ENCODE peak calls at places on chromosomes 16 and 17, in four cellular contexts. One of them, this sample, is unnamed.

GRCh38 chr16:19114359-19115147 is 789 bp downstream of the ITPRIPL2 start:
- DNase-seq in uterus: peak
- DNase-seq in heart right ventricle: peak
- DNase-seq in stomach: peak
- DNase-seq in this sample: no peak

GRCh38 chr16:49158029-49158642 is 123.5 kb downstream of the CBLN1 start:
- DNase-seq in uterus: no peak
- DNase-seq in heart right ventricle: no peak
- DNase-seq in stomach: no peak
- DNase-seq in this sample: no peak

GRCh38 chr17:67377727-67378443 is 804 bp downstream of the PITPNC1 start:
- DNase-seq in uterus: peak
- DNase-seq in heart right ventricle: peak
- DNase-seq in stomach: peak
- DNase-seq in this sample: peak

GRCh38 chr17:19249681-19250080 is 12.5 kb downstream of the EPN2 start:
- DNase-seq in uterus: peak
- DNase-seq in heart right ventricle: no peak
- DNase-seq in stomach: no peak
- DNase-seq in this sample: no peak

GRCh38 chr16:1666316-1666715 is 11.8 kb upstream of the JPT2 start:
- DNase-seq in uterus: no peak
- DNase-seq in heart right ventricle: no peak
- DNase-seq in stomach: no peak
- DNase-seq in this sample: no peak

GRCh38 chr17:15509095-15509494 is 41.7 kb upstream of the CDRT4 start:
- DNase-seq in uterus: no peak
- DNase-seq in heart right ventricle: no peak
- DNase-seq in stomach: no peak
- DNase-seq in this sample: no peak

GRCh38 chr17:45123930-45124796 is 8.2 kb downstream of the PLCD3 start:
- DNase-seq in uterus: peak
- DNase-seq in heart right ventricle: no peak
- DNase-seq in stomach: peak
- DNase-seq in this sample: no peak

GRCh38 chr16:80084614-80085013 is 456.2 kb upstream of the DYNLRB2 start:
- DNase-seq in uterus: peak
- DNase-seq in heart right ventricle: peak
- DNase-seq in stomach: peak
- DNase-seq in this sample: no peak

GRCh38 chr17:66098040-66098439 is 93.9 kb downstream of the CEP112 start:
- DNase-seq in uterus: no peak
- DNase-seq in heart right ventricle: no peak
- DNase-seq in stomach: no peak
- DNase-seq in this sample: no peak

GRCh38 chr16:71426880-71427615 is 14.8 kb downstream of the TLE7 start:
- DNase-seq in uterus: no peak
- DNase-seq in heart right ventricle: no peak
- DNase-seq in stomach: no peak
- DNase-seq in this sample: no peak

GRCh38 chr17:76879254-76879653 is 11.1 kb downstream of the MGAT5B start:
- DNase-seq in uterus: no peak
- DNase-seq in heart right ventricle: no peak
- DNase-seq in stomach: no peak
- DNase-seq in this sample: no peak

GRCh38 chr17:6454495-6455320 is 10.5 kb downstream of the PIMREG start:
- DNase-seq in uterus: no peak
- DNase-seq in heart right ventricle: no peak
- DNase-seq in stomach: no peak
- DNase-seq in this sample: peak

GRCh38 chr17:62724398-62725146 is 83.5 kb downstream of the MARCHF10 start:
- DNase-seq in uterus: no peak
- DNase-seq in heart right ventricle: no peak
- DNase-seq in stomach: no peak
- DNase-seq in this sample: peak

GRCh38 chr17:77602062-77602746 is 356.3 kb upstream of the TNRC6C start:
- DNase-seq in uterus: peak
- DNase-seq in heart right ventricle: peak
- DNase-seq in stomach: peak
- DNase-seq in this sample: no peak

GRCh38 chr17:51627776-51628175 is 367.4 kb downstream of the UTP18 start:
- DNase-seq in uterus: no peak
- DNase-seq in heart right ventricle: no peak
- DNase-seq in stomach: no peak
- DNase-seq in this sample: no peak

GRCh38 chr17:43468746-43469544 is 14.8 kb upstream of the DHX8 start:
- DNase-seq in uterus: no peak
- DNase-seq in heart right ventricle: no peak
- DNase-seq in stomach: no peak
- DNase-seq in this sample: no peak

GRCh38 chr16:17784073-17784472 is 313.3 kb upstream of the XYLT1 start:
- DNase-seq in uterus: no peak
- DNase-seq in heart right ventricle: no peak
- DNase-seq in stomach: no peak
- DNase-seq in this sample: no peak

GRCh38 chr17:19672009-19672837 is 23.7 kb downstream of the ALDH3A2 start:
- DNase-seq in uterus: no peak
- DNase-seq in heart right ventricle: peak
- DNase-seq in stomach: peak
- DNase-seq in this sample: no peak

GRCh38 chr16:90011196-90011819 is 7.9 kb downstream of the DBNDD1 start:
- DNase-seq in uterus: no peak
- DNase-seq in heart right ventricle: no peak
- DNase-seq in stomach: no peak
- DNase-seq in this sample: no peak

GRCh38 chr17:75109407-75110236 is at the start of gene ARMC7:
- DNase-seq in uterus: peak
- DNase-seq in heart right ventricle: peak
- DNase-seq in stomach: peak
- DNase-seq in this sample: peak

GRCh38 chr17:76223802-76224201 is 16.5 kb downstream of the RNF157 start:
- DNase-seq in uterus: no peak
- DNase-seq in heart right ventricle: no peak
- DNase-seq in stomach: no peak
- DNase-seq in this sample: no peak

GRCh38 chr16:65153365-65154105 is 31.7 kb upstream of the CDH11 start:
- DNase-seq in uterus: no peak
- DNase-seq in heart right ventricle: no peak
- DNase-seq in stomach: no peak
- DNase-seq in this sample: no peak

GRCh38 chr17:29157310-29157709 is 22.9 kb downstream of the MYO18A start:
- DNase-seq in uterus: no peak
- DNase-seq in heart right ventricle: no peak
- DNase-seq in stomach: no peak
- DNase-seq in this sample: no peak

GRCh38 chr17:79252886-79253285 is 178.3 kb downstream of the ENGASE start:
- DNase-seq in uterus: no peak
- DNase-seq in heart right ventricle: no peak
- DNase-seq in stomach: no peak
- DNase-seq in this sample: no peak

GRCh38 chr16:67456383-67457140 is 24.4 kb downstream of the ATP6V0D1 start:
- DNase-seq in uterus: peak
- DNase-seq in heart right ventricle: peak
- DNase-seq in stomach: peak
- DNase-seq in this sample: peak

GRCh38 chr17:40447148-40447644 is 3.9 kb downstream of the IGFBP4 start:
- DNase-seq in uterus: peak
- DNase-seq in heart right ventricle: no peak
- DNase-seq in stomach: no peak
- DNase-seq in this sample: no peak

GRCh38 chr17:40448639-40449261 is 5.5 kb downstream of the IGFBP4 start:
- DNase-seq in uterus: no peak
- DNase-seq in heart right ventricle: no peak
- DNase-seq in stomach: peak
- DNase-seq in this sample: no peak

GRCh38 chr17:40450175-40450574 is 6.9 kb downstream of the IGFBP4 start:
- DNase-seq in uterus: peak
- DNase-seq in heart right ventricle: no peak
- DNase-seq in stomach: peak
- DNase-seq in this sample: no peak

GRCh38 chr17:40445769-40446468 is 2.7 kb downstream of the IGFBP4 start:
- DNase-seq in uterus: no peak
- DNase-seq in heart right ventricle: no peak
- DNase-seq in stomach: no peak
- DNase-seq in this sample: no peak

GRCh38 chr17:40448213-40448638 is 5.0 kb downstream of the IGFBP4 start:
- DNase-seq in uterus: peak
- DNase-seq in heart right ventricle: no peak
- DNase-seq in stomach: no peak
- DNase-seq in this sample: no peak
- H3K4me3 ChIP-seq in uterus: peak
- H3K4me3 ChIP-seq in heart right ventricle: peak
- H3K4me3 ChIP-seq in stomach: peak
- H3K4me3 ChIP-seq in this sample: no peak

GRCh38 chr17:81549826-81550225 is 2.3 kb downstream of the FAAP100 start:
- DNase-seq in uterus: no peak
- DNase-seq in heart right ventricle: no peak
- DNase-seq in stomach: no peak
- DNase-seq in this sample: no peak
- H3K27ac ChIP-seq in uterus: no peak
- H3K27ac ChIP-seq in heart right ventricle: no peak
- H3K27ac ChIP-seq in stomach: no peak
- H3K27ac ChIP-seq in this sample: no peak

GRCh38 chr17:41666336-41666680 is 22.4 kb upstream of the EIF1 start:
- DNase-seq in uterus: no peak
- DNase-seq in heart right ventricle: peak
- DNase-seq in stomach: no peak
- DNase-seq in this sample: no peak
- H3K4me3 ChIP-seq in uterus: peak
- H3K4me3 ChIP-seq in heart right ventricle: peak
- H3K4me3 ChIP-seq in stomach: peak
- H3K4me3 ChIP-seq in this sample: peak

DNA sequence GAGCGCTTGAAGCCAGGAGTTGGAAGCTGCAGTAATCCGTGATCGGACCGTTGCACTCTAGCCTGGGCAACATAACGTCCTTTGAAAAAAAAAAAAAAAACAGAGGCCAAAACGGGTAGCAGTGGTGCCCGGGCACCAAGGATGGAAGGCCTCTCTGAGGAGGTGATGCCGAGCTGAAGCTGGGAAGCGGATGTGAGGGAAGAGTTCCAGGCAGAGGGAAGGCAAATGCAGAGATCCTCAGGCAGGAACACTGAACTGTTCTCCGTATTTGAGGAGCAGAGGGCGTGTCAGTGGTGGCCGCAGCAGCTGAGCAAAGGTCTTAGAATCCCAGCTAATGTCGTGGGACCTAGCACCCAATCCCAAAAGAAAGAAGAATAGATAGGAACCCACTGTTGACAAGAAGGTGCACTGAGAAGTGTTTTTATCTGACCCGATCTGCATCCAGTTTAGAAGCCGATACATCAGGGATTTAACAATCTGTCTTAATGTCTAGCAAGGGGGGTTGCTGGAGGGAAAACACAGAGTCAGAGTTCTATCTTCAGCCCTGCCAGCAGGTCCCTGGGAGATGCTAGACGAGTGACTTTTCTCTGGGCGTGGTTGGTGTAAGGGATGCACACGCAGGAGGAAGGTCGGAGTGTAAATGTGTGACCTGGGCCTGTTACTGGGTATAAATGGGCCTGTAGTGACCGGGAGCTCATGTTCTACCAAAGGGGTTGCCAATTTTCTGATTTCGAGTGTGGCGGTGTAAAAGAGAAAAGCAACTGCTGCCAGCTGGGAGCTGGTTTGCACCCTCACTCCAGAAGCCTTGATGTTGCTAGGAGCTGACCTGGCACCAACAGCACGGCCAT is 873 bp upstream of the KCTD13 start:
- DNase-seq in uterus: peak
- DNase-seq in heart right ventricle: no peak
- DNase-seq in stomach: no peak
- DNase-seq in this sample: peak
- H3K27ac ChIP-seq in uterus: peak
- H3K27ac ChIP-seq in heart right ventricle: peak
- H3K27ac ChIP-seq in stomach: peak
- H3K27ac ChIP-seq in this sample: peak

GRCh38 chr17:59616253-59616920 is 3.3 kb upstream of the CLTC start:
- DNase-seq in uterus: no peak
- DNase-seq in heart right ventricle: no peak
- DNase-seq in stomach: no peak
- DNase-seq in this sample: no peak

GRCh38 chr17:59618894-59619312 is 792 bp upstream of the CLTC start:
- DNase-seq in uterus: no peak
- DNase-seq in heart right ventricle: no peak
- DNase-seq in stomach: no peak
- DNase-seq in this sample: no peak

GRCh38 chr17:59620064-59620359 is 317 bp downstream of the CLTC start:
- DNase-seq in uterus: no peak
- DNase-seq in heart right ventricle: no peak
- DNase-seq in stomach: no peak
- DNase-seq in this sample: no peak

GRCh38 chr17:59619313-59620063 is at the start of gene CLTC:
- DNase-seq in uterus: peak
- DNase-seq in heart right ventricle: peak
- DNase-seq in stomach: peak
- DNase-seq in this sample: peak

DNA sequence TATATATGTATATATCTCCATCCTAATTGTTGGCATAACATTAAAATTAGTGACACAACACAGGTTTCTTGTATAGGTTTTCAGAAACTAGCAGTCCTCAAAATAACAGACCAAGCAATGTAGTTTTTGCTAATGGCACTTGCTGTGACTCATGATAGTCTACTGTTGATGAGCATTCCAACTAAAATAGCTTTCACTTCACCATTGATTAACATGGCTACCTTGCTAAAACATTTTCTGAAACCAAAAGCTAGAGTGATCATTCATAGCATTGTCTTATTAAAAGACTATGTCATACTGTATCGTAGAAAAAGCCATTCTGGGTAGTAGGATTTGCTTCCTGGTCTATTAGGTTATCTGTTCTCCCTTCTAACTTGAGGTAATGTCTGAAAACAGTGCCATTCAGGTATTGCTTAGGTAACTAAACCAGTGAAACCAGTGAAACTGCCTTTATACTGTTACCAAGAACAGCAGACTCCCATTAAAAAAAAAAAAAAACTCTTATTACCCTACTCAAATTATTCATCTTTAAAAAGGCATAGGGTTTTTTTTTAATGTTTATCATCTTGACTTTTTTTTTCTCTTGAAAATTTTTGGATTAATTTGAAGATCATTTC is 2.4 kb upstream of the CLTC start:
- DNase-seq in uterus: no peak
- DNase-seq in heart right ventricle: no peak
- DNase-seq in stomach: no peak
- DNase-seq in this sample: no peak
- H3K4me3 ChIP-seq in uterus: no peak
- H3K4me3 ChIP-seq in heart right ventricle: no peak
- H3K4me3 ChIP-seq in stomach: no peak
- H3K4me3 ChIP-seq in this sample: peak

GRCh38 chr16:53817812-53818211 is 113.9 kb downstream of the FTO start:
- DNase-seq in uterus: no peak
- DNase-seq in heart right ventricle: no peak
- DNase-seq in stomach: no peak
- DNase-seq in this sample: no peak
- H3K27ac ChIP-seq in uterus: no peak
- H3K27ac ChIP-seq in heart right ventricle: no peak
- H3K27ac ChIP-seq in stomach: no peak
- H3K27ac ChIP-seq in this sample: no peak

This sample was measured in dorsolateral prefrontal cortex.